ENCODE peak calls at places on chromosomes 16 and 17, in seven cellular contexts. N is LoVo, F is stomach, I is pancreas, X is HAP-1, V is NCI-H345, M is NCI-H1092 treated with DMSO at 0.1 percent for 48 hours. R is an unnamed sample.

GRCh38 chr17:18921912-18922451 is 30.0 kb upstream of the SLC5A10 start:
- DNase-seq in X (no peak), V (no peak), M (no peak), I (no peak), N (no peak), F (no peak), R (peak)

GRCh38 chr16:86772671-86773338 is 194.5 kb downstream of the FOXL1 start:
- DNase-seq in V (no peak), M (no peak), F (no peak), N (no peak), I (no peak), X (no peak), R (no peak)

GRCh38 chr17:39599665-39600468 is 7.9 kb downstream of the NEUROD2 start:
- DNase-seq in F (no peak), N (no peak), I (no peak), V (no peak), X (no peak), M (no peak), R (no peak)

GRCh38 chr16:1657841-1658240 is 20.2 kb upstream of the JPT2 start:
- DNase-seq in V (no peak), X (no peak), F (no peak), I (no peak), N (no peak), M (no peak), R (no peak)

GRCh38 chr16:31081428-31082351 is 7.1 kb downstream of the PRSS53 start:
- DNase-seq in X (no peak), V (no peak), F (no peak), N (no peak), M (no peak), I (no peak), R (no peak)

GRCh38 chr16:6880263-6880662 is 452.4 kb upstream of the RBFOX1 start:
- DNase-seq in F (no peak), X (no peak), V (no peak), N (no peak), I (no peak), M (no peak), R (no peak)

GRCh38 chr16:31362476-31363405 is 7.8 kb downstream of the ITGAX start:
- DNase-seq in N (no peak), X (no peak), F (no peak), V (no peak), M (no peak), I (no peak), R (no peak)

GRCh38 chr17:50883850-50884291 is 17.7 kb upstream of the TOB1 start:
- DNase-seq in X (no peak), I (no peak), F (peak), V (no peak), M (no peak), N (no peak), R (peak)

GRCh38 chr17:63955232-63955631 is 17.5 kb downstream of the SCN4A start:
- DNase-seq in N (no peak), F (no peak), X (no peak), V (no peak), M (no peak), I (no peak), R (no peak)

GRCh38 chr16:69626256-69626655 is 60.5 kb downstream of the NFAT5 start:
- DNase-seq in N (no peak), F (no peak), X (no peak), M (no peak), V (no peak), I (no peak), R (no peak)

GRCh38 chr16:87487361-87487924 is 5.4 kb downstream of the ZCCHC14 start:
- DNase-seq in F (peak), N (peak), V (peak), I (peak), X (peak), M (no peak), R (no peak)

GRCh38 chr17:38587956-38588771 is 17.6 kb downstream of the SRCIN1 start:
- DNase-seq in X (no peak), V (peak), M (peak), F (no peak), N (no peak), I (no peak), R (peak)

GRCh38 chr17:2087597-2088211 is 32.8 kb downstream of the HIC1 start:
- DNase-seq in I (no peak), V (no peak), M (no peak), F (no peak), X (no peak), N (no peak), R (peak)

GRCh38 chr16:79293831-79294230 is 306.7 kb downstream of the MAF start:
- DNase-seq in X (no peak), V (no peak), M (no peak), F (no peak), N (no peak), I (no peak), R (no peak)

GRCh38 chr17:42363767-42364585 is 24.3 kb downstream of the STAT3 start:
- DNase-seq in N (no peak), F (no peak), I (no peak), M (no peak), V (no peak), X (no peak), R (no peak)

GRCh38 chr16:272633-273546 is 2.9 kb downstream of the RGS11 start:
- DNase-seq in F (no peak), X (no peak), V (no peak), M (no peak), N (no peak), I (peak), R (no peak)

GRCh38 chr17:58092101-58092796 is 9.0 kb downstream of the DYNLL2 start:
- DNase-seq in N (no peak), F (no peak), I (no peak), V (no peak), M (no peak), X (no peak), R (no peak)

GRCh38 chr16:57986196-57986595 is 14.3 kb downstream of the ZNF319 start:
- DNase-seq in N (no peak), F (no peak), M (no peak), I (no peak), V (no peak), X (no peak), R (no peak)

GRCh38 chr17:37463039-37463438 is 26.7 kb upstream of the DUSP14 start:
- DNase-seq in N (no peak), F (no peak), I (no peak), X (no peak), V (no peak), M (no peak), R (no peak)

GRCh38 chr17:29694923-29695563 is 72.3 kb upstream of the CORO6 start:
- DNase-seq in X (no peak), V (no peak), F (no peak), M (no peak), N (no peak), I (no peak), R (no peak)

GRCh38 chr17:75994802-75995350 is 5.8 kb upstream of the CDK3 start:
- DNase-seq in I (no peak), X (no peak), M (no peak), N (no peak), F (no peak), V (no peak), R (no peak)

GRCh38 chr17:80701730-80702129 is 157.1 kb downstream of the RPTOR start:
- DNase-seq in X (peak), F (no peak), M (no peak), N (no peak), I (no peak), V (no peak), R (no peak)

GRCh38 chr17:66248285-66248684 is 19.1 kb upstream of the APOH start:
- DNase-seq in X (no peak), N (no peak), V (no peak), M (no peak), F (no peak), I (no peak), R (no peak)